ENCODE peak calls at places on chromosomes 11 and 22, in nine cellular contexts. P is GM12891, X is body of pancreas, Z is testis, Q is neural crest cell, H is NCI-H1436, N is IMR-90, J is LoVo, B is A172. U is an unnamed sample.

GRCh38 chr22:38578505-38578904 is 8.5 kb upstream of the DMC1 start:
- DNase-seq in N (no peak), B (no peak), X (no peak), H (no peak), P (no peak), Q (no peak), J (no peak), Z (no peak), U (no peak)

GRCh38 chr22:30584441-30584840 is 7.3 kb downstream of the PES1 start:
- DNase-seq in H (no peak), P (no peak), B (no peak), X (no peak), J (no peak), Z (no peak), N (no peak), Q (no peak), U (no peak)

GRCh38 chr22:29204617-29205183 is 996 bp upstream of the EMID1 start:
- DNase-seq in Q (no peak), X (no peak), J (no peak), H (no peak), B (no peak), P (no peak), Z (no peak), N (no peak), U (no peak)

GRCh38 chr11:96303067-96303466 is 39.9 kb downstream of the MAML2 start:
- DNase-seq in J (peak), Q (no peak), H (no peak), P (no peak), B (peak), Z (no peak), X (no peak), N (peak), U (peak)

GRCh38 chr11:119371067-119371601 is 10.4 kb downstream of the USP2 start:
- DNase-seq in X (no peak), Q (no peak), J (no peak), Z (no peak), H (no peak), B (no peak), N (no peak), P (no peak), U (no peak)

GRCh38 chr22:23152238-23153114 is 7.2 kb downstream of the RAB36 start:
- DNase-seq in J (no peak), Z (no peak), N (no peak), H (no peak), B (no peak), X (no peak), P (no peak), Q (no peak), U (no peak)

GRCh38 chr11:84819128-84819527 is 808.0 kb downstream of the DLG2 start:
- DNase-seq in N (no peak), P (no peak), J (no peak), H (no peak), X (no peak), Q (no peak), Z (no peak), B (no peak), U (peak)

GRCh38 chr11:59417023-59417422 is 9.2 kb downstream of the OR5A2 start:
- DNase-seq in Z (no peak), X (no peak), J (no peak), H (no peak), Q (no peak), B (no peak), P (no peak), N (no peak), U (no peak)

GRCh38 chr11:28767574-28767973 is 659.4 kb downstream of the METTL15 start:
- DNase-seq in P (no peak), N (peak), Q (no peak), Z (no peak), J (no peak), X (no peak), H (no peak), B (peak), U (no peak)

GRCh38 chr22:45268167-45268957 is 16.4 kb upstream of the UPK3A start:
- DNase-seq in N (no peak), H (peak), Z (peak), X (peak), P (no peak), J (peak), Q (peak), B (no peak), U (no peak)

GRCh38 chr22:18000441-18001039 is 23.8 kb downstream of the MICAL3 start:
- DNase-seq in Q (peak), Z (peak), P (no peak), J (no peak), H (no peak), N (no peak), X (peak), B (no peak), U (no peak)

GRCh38 chr11:124717786-124718634 is 21.7 kb upstream of the NRGN start:
- DNase-seq in J (peak), N (peak), B (peak), H (no peak), Z (no peak), X (no peak), Q (no peak), P (no peak), U (peak)

GRCh38 chr22:17774206-17774927 is at the start of gene BID:
- DNase-seq in Z (no peak), B (no peak), Q (peak), P (peak), X (peak), N (peak), H (no peak), J (peak), U (no peak)

GRCh38 chr22:25495286-25495685 is 69.2 kb upstream of the GRK3 start:
- DNase-seq in B (no peak), Z (no peak), Q (no peak), N (peak), H (no peak), X (no peak), J (no peak), P (no peak), U (no peak)

GRCh38 chr22:46011627-46012181 is 34.7 kb upstream of the WNT7B start:
- DNase-seq in N (no peak), Z (no peak), Q (no peak), B (no peak), H (no peak), J (no peak), P (no peak), X (no peak), U (no peak)

GRCh38 chr11:126544311-126545056 is 189.0 kb downstream of the ST3GAL4 start:
- DNase-seq in P (no peak), Z (peak), N (peak), B (peak), J (no peak), H (peak), X (no peak), Q (peak), U (peak)

GRCh38 chr11:29306527-29306926 is 710.3 kb downstream of the KCNA4 start:
- DNase-seq in Q (no peak), J (peak), X (no peak), H (no peak), N (peak), Z (no peak), P (no peak), B (peak), U (peak)

GRCh38 chr11:112173152-112173551 is 2.2 kb upstream of the BCO2 start:
- DNase-seq in J (no peak), Q (no peak), P (no peak), X (no peak), B (no peak), H (no peak), Z (no peak), N (no peak), U (no peak)

GRCh38 chr22:37244114-37244921 is at the start of gene RAC2:
- DNase-seq in X (peak), P (peak), J (no peak), B (peak), Z (peak), N (peak), Q (no peak), H (peak), U (peak)

GRCh38 chr11:72825661-72826060 is 11.4 kb downstream of the ATG16L2 start:
- DNase-seq in N (no peak), B (no peak), Q (no peak), Z (no peak), X (no peak), J (no peak), H (no peak), P (no peak), U (no peak)

GRCh38 chr11:30774451-30774850 is 188.3 kb upstream of the MPPED2 start:
- DNase-seq in P (no peak), Z (no peak), X (no peak), Q (peak), B (no peak), N (no peak), H (no peak), J (no peak), U (no peak)

GRCh38 chr22:41910050-41910598 is 4.8 kb downstream of the SHISA8 start:
- DNase-seq in P (no peak), N (no peak), J (no peak), Q (no peak), X (peak), B (no peak), Z (no peak), H (no peak), U (no peak)

GRCh38 chr22:30044369-30044768 is 35.9 kb upstream of the HORMAD2 start:
- DNase-seq in X (peak), Z (no peak), J (peak), Q (no peak), B (peak), H (peak), P (no peak), N (peak), U (peak)

GRCh38 chr11:27865105-27865504 is 164.8 kb upstream of the BDNF start:
- DNase-seq in X (no peak), P (no peak), Z (no peak), B (no peak), J (no peak), N (no peak), H (no peak), Q (no peak), U (no peak)

GRCh38 chr11:66326261-66327111 is 9.6 kb upstream of the CD248 start:
- DNase-seq in H (no peak), B (peak), X (no peak), Z (no peak), Q (no peak), J (no peak), P (no peak), N (no peak), U (peak)

GRCh38 chr22:46668116-46668515 is 47.9 kb downstream of the GRAMD4 start:
- DNase-seq in Q (no peak), J (no peak), B (no peak), H (no peak), Z (no peak), N (no peak), P (no peak), X (no peak), U (no peak)

GRCh38 chr11:119315139-119316016 is 1.6 kb downstream of the MCAM start:
- DNase-seq in N (no peak), X (peak), B (no peak), Q (no peak), P (no peak), J (no peak), H (no peak), Z (no peak), U (peak)

GRCh38 chr11:62791501-62792192 is at the start of gene TMEM223:
- DNase-seq in H (peak), N (peak), Q (peak), X (peak), B (peak), J (peak), Z (peak), P (peak), U (peak)

GRCh38 chr22:19879248-19879575 is 24.5 kb upstream of the GNB1L start:
- DNase-seq in J (no peak), B (no peak), N (no peak), H (no peak), Q (no peak), X (peak), P (peak), Z (no peak), U (no peak)

U was measured in fibroblast of lung.